ENCODE peak calls at places on chromosomes 12 and 14, in four cellular contexts. L, D, H and G are unnamed samples.

GRCh38 chr12:116525418-116526001 is 33.7 kb upstream of the MAP1LC3B2 start:
- DNase-seq in L (no peak), D (peak; percentile 64), H (no peak), G (no peak)

GRCh38 chr14:101017806-101018560 is 114.5 kb upstream of the RTL1 start:
- DNase-seq in L (no peak), D (no peak), H (no peak), G (no peak)

GRCh38 chr12:52739963-52740362 is 36.6 kb upstream of the KRT77 start:
- DNase-seq in L (no peak), D (no peak), H (no peak), G (no peak)

GRCh38 chr12:107605293-107605692 is 80.3 kb upstream of the PWP1 start:
- DNase-seq in L (no peak), D (no peak), H (peak; percentile 13), G (no peak)

GRCh38 chr12:95918194-95918993 is 24.0 kb downstream of the CCDC38 start:
- DNase-seq in L (peak; percentile 78), D (no peak), H (peak; percentile 61), G (peak; percentile 56)

GRCh38 chr14:26845106-26845818 is 247.4 kb upstream of the NOVA1 start:
- DNase-seq in L (no peak), D (no peak), H (no peak), G (no peak)

GRCh38 chr14:75069811-75070145 is 337 bp downstream of the ZC2HC1C start:
- DNase-seq in L (no peak), D (no peak), H (peak; percentile 89), G (no peak)

GRCh38 chr14:88470542-88471440 is 84.0 kb downstream of the PTPN21 start:
- DNase-seq in L (no peak), D (peak; percentile 45), H (no peak), G (no peak)

GRCh38 chr12:122875590-122876220 is 20.2 kb downstream of the VPS37B start:
- DNase-seq in L (peak; percentile 47), D (no peak), H (no peak), G (no peak)